ENCODE peak calls at places on chromosomes 6 and 20, in eight cellular contexts. One of them, this sample, is unnamed.

GRCh38 chr20:53708129-53708968 is 114.7 kb upstream of the ZNF217 start:
- DNase-seq in IMR-90: peak; percentile 85
- DNase-seq in ovary: no peak
- DNase-seq in body of pancreas: no peak
- DNase-seq in tibial nerve: no peak
- DNase-seq in esophagus muscularis mucosa: no peak
- DNase-seq in HepG2: no peak
- DNase-seq in A549: no peak
- DNase-seq in this sample: no peak

GRCh38 chr6:137493218-137494038 is 766 bp downstream of the OLIG3 start:
- DNase-seq in esophagus muscularis mucosa: peak; percentile 90
- DNase-seq in IMR-90: no peak
- DNase-seq in A549: no peak
- DNase-seq in body of pancreas: peak; percentile 62
- DNase-seq in HepG2: no peak
- DNase-seq in ovary: no peak
- DNase-seq in tibial nerve: no peak
- DNase-seq in this sample: no peak

GRCh38 chr6:158799051-158799792 is 19.9 kb downstream of the EZR start:
- DNase-seq in esophagus muscularis mucosa: no peak
- DNase-seq in tibial nerve: no peak
- DNase-seq in A549: no peak
- DNase-seq in ovary: peak; percentile 53
- DNase-seq in body of pancreas: peak; percentile 90
- DNase-seq in IMR-90: peak; percentile 46
- DNase-seq in HepG2: peak; percentile 72
- DNase-seq in this sample: no peak

GRCh38 chr6:135271626-135272025 is 90.5 kb downstream of the MYB start:
- DNase-seq in tibial nerve: no peak
- DNase-seq in body of pancreas: no peak
- DNase-seq in HepG2: no peak
- DNase-seq in ovary: no peak
- DNase-seq in IMR-90: no peak
- DNase-seq in A549: no peak
- DNase-seq in esophagus muscularis mucosa: no peak
- DNase-seq in this sample: no peak

GRCh38 chr20:36629719-36630340 is 16.2 kb downstream of the SLA2 start:
- DNase-seq in HepG2: no peak
- DNase-seq in body of pancreas: no peak
- DNase-seq in tibial nerve: no peak
- DNase-seq in esophagus muscularis mucosa: no peak
- DNase-seq in ovary: no peak
- DNase-seq in IMR-90: no peak
- DNase-seq in A549: no peak
- DNase-seq in this sample: peak; percentile 50

GRCh38 chr6:54875539-54875938 is 29.0 kb downstream of the FAM83B start:
- DNase-seq in esophagus muscularis mucosa: no peak
- DNase-seq in IMR-90: no peak
- DNase-seq in tibial nerve: no peak
- DNase-seq in ovary: no peak
- DNase-seq in HepG2: no peak
- DNase-seq in body of pancreas: no peak
- DNase-seq in A549: no peak
- DNase-seq in this sample: no peak

GRCh38 chr6:108897371-108897770 is 49.1 kb downstream of the ARMC2 start:
- DNase-seq in HepG2: no peak
- DNase-seq in A549: no peak
- DNase-seq in IMR-90: peak; percentile 28
- DNase-seq in body of pancreas: peak; percentile 69
- DNase-seq in tibial nerve: no peak
- DNase-seq in ovary: no peak
- DNase-seq in esophagus muscularis mucosa: no peak
- DNase-seq in this sample: no peak

GRCh38 chr6:152598421-152598820 is 38.7 kb downstream of the SYNE1 start:
- DNase-seq in HepG2: no peak
- DNase-seq in esophagus muscularis mucosa: no peak
- DNase-seq in tibial nerve: no peak
- DNase-seq in IMR-90: peak; percentile 13
- DNase-seq in A549: no peak
- DNase-seq in body of pancreas: no peak
- DNase-seq in ovary: no peak
- DNase-seq in this sample: no peak

GRCh38 chr20:21396921-21397340 is 395 bp downstream of the NKX2-4 start:
- DNase-seq in ovary: no peak
- DNase-seq in esophagus muscularis mucosa: no peak
- DNase-seq in IMR-90: no peak
- DNase-seq in body of pancreas: peak; percentile 22
- DNase-seq in HepG2: no peak
- DNase-seq in A549: no peak
- DNase-seq in tibial nerve: no peak
- DNase-seq in this sample: no peak

GRCh38 chr6:114108119-114109002 is 137.4 kb upstream of the HDAC2 start:
- DNase-seq in ovary: peak; percentile 45
- DNase-seq in A549: peak; percentile 25
- DNase-seq in IMR-90: peak; percentile 68
- DNase-seq in esophagus muscularis mucosa: no peak
- DNase-seq in body of pancreas: peak; percentile 80
- DNase-seq in HepG2: peak; percentile 63
- DNase-seq in tibial nerve: peak; percentile 45
- DNase-seq in this sample: no peak

GRCh38 chr6:63926258-63926657 is 290.7 kb downstream of the PHF3 start:
- DNase-seq in tibial nerve: no peak
- DNase-seq in HepG2: no peak
- DNase-seq in body of pancreas: no peak
- DNase-seq in esophagus muscularis mucosa: no peak
- DNase-seq in A549: no peak
- DNase-seq in ovary: no peak
- DNase-seq in IMR-90: no peak
- DNase-seq in this sample: no peak

GRCh38 chr6:62474793-62475192 is 188.8 kb upstream of the KHDRBS2 start:
- DNase-seq in tibial nerve: no peak
- DNase-seq in body of pancreas: no peak
- DNase-seq in A549: no peak
- DNase-seq in IMR-90: no peak
- DNase-seq in esophagus muscularis mucosa: no peak
- DNase-seq in HepG2: no peak
- DNase-seq in ovary: no peak
- DNase-seq in this sample: no peak

GRCh38 chr6:113495521-113495920 is 361.6 kb upstream of the MARCKS start:
- DNase-seq in body of pancreas: no peak
- DNase-seq in IMR-90: peak; percentile 87
- DNase-seq in ovary: no peak
- DNase-seq in A549: no peak
- DNase-seq in tibial nerve: no peak
- DNase-seq in HepG2: no peak
- DNase-seq in esophagus muscularis mucosa: no peak
- DNase-seq in this sample: no peak

GRCh38 chr6:169904051-169904922 is 152.9 kb downstream of the ERMARD start:
- DNase-seq in HepG2: no peak
- DNase-seq in tibial nerve: no peak
- DNase-seq in A549: no peak
- DNase-seq in esophagus muscularis mucosa: no peak
- DNase-seq in ovary: no peak
- DNase-seq in IMR-90: no peak
- DNase-seq in body of pancreas: no peak
- DNase-seq in this sample: peak; percentile 45

GRCh38 chr6:20711518-20711917 is 177.3 kb downstream of the CDKAL1 start:
- DNase-seq in body of pancreas: no peak
- DNase-seq in tibial nerve: no peak
- DNase-seq in ovary: no peak
- DNase-seq in A549: no peak
- DNase-seq in HepG2: no peak
- DNase-seq in esophagus muscularis mucosa: no peak
- DNase-seq in IMR-90: peak; percentile 40
- DNase-seq in this sample: no peak

GRCh38 chr6:14734416-14735340 is 511.2 kb upstream of the JARID2 start:
- DNase-seq in IMR-90: peak; percentile 93
- DNase-seq in esophagus muscularis mucosa: no peak
- DNase-seq in A549: no peak
- DNase-seq in HepG2: no peak
- DNase-seq in ovary: no peak
- DNase-seq in tibial nerve: no peak
- DNase-seq in body of pancreas: no peak
- DNase-seq in this sample: no peak
- TF ChIP-seq POLR2A in IMR-90: peak; percentile 21
- TF ChIP-seq POLR2A in esophagus muscularis mucosa: no peak
- TF ChIP-seq POLR2A in A549: no peak
- TF ChIP-seq POLR2A in HepG2: no peak
- TF ChIP-seq POLR2A in ovary: no peak
- TF ChIP-seq POLR2A in tibial nerve: no peak
- TF ChIP-seq POLR2A in body of pancreas: no peak
- TF ChIP-seq POLR2A in this sample: no peak

DNA sequence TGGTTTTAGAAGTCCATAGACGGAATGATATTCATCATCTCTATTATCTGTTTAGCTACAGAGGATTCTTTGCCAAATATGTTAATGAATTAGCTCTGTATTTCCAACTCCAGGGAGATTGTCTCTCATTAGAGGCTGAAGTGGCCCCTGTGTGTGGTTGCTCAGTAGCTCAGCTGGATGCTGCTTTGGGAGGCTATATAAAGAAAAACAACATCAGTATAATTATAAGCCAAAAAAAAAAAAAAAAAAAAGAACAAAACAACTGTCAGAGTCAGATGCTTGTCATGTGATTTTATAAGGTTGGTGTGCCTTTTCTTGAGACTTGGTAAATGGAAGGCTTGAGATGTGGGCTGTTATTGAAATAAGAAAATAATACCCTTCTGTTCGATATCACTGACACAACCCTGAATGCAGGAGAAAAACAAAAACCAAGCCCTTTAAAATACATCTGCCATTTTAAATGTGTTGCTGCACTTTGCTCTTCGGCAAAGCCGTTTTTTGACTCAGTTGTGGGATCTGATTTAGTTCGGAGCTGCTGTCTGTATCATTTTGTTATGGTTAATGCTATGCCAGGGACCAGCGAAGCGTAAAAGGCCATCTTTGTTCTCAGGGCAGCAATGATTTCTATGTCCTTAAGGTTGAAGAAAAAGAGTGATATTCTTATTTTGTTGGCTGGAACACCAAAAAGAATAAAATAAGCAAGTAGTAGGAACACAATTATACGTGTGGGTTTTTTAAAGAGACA is 422.6 kb downstream of the QKI start:
- DNase-seq in HepG2: no peak
- DNase-seq in IMR-90: no peak
- DNase-seq in A549: no peak
- DNase-seq in tibial nerve: no peak
- DNase-seq in ovary: no peak
- DNase-seq in body of pancreas: no peak
- DNase-seq in esophagus muscularis mucosa: no peak
- DNase-seq in this sample: no peak
- H3K27ac ChIP-seq in HepG2: no peak overlapping the region
- H3K27ac ChIP-seq in IMR-90: no peak overlapping the region
- H3K27ac ChIP-seq in A549: no peak overlapping the region
- H3K27ac ChIP-seq in tibial nerve: peak overlapping the region; percentile 78
- H3K27ac ChIP-seq in ovary: no peak overlapping the region
- H3K27ac ChIP-seq in body of pancreas: no peak overlapping the region
- H3K27ac ChIP-seq in esophagus muscularis mucosa: no peak overlapping the region
- H3K27ac ChIP-seq in this sample: no peak overlapping the region

GRCh38 chr6:45420083-45420908 is 42.6 kb upstream of the SUPT3H start:
- DNase-seq in HepG2: no peak
- DNase-seq in IMR-90: peak; percentile 64
- DNase-seq in tibial nerve: no peak
- DNase-seq in body of pancreas: no peak
- DNase-seq in A549: no peak
- DNase-seq in esophagus muscularis mucosa: no peak
- DNase-seq in ovary: peak; percentile 36
- DNase-seq in this sample: peak; percentile 53

GRCh38 chr6:45421700-45422540 is 44.2 kb upstream of the SUPT3H start:
- DNase-seq in esophagus muscularis mucosa: no peak
- DNase-seq in IMR-90: peak; percentile 67
- DNase-seq in HepG2: peak; percentile 16
- DNase-seq in A549: peak; percentile 11
- DNase-seq in body of pancreas: peak; percentile 56
- DNase-seq in ovary: peak; percentile 73
- DNase-seq in tibial nerve: peak; percentile 58
- DNase-seq in this sample: peak; percentile 67

GRCh38 chr6:45420909-45421699 is 43.4 kb upstream of the SUPT3H start:
- DNase-seq in body of pancreas: no peak
- DNase-seq in IMR-90: no peak
- DNase-seq in A549: peak; percentile 13
- DNase-seq in tibial nerve: no peak
- DNase-seq in ovary: no peak
- DNase-seq in HepG2: no peak
- DNase-seq in esophagus muscularis mucosa: no peak
- DNase-seq in this sample: no peak

GRCh38 chr6:45417461-45417860 is 39.7 kb upstream of the SUPT3H start:
- DNase-seq in ovary: no peak
- DNase-seq in esophagus muscularis mucosa: no peak
- DNase-seq in IMR-90: no peak
- DNase-seq in tibial nerve: no peak
- DNase-seq in A549: no peak
- DNase-seq in body of pancreas: no peak
- DNase-seq in HepG2: no peak
- DNase-seq in this sample: no peak

DNA sequence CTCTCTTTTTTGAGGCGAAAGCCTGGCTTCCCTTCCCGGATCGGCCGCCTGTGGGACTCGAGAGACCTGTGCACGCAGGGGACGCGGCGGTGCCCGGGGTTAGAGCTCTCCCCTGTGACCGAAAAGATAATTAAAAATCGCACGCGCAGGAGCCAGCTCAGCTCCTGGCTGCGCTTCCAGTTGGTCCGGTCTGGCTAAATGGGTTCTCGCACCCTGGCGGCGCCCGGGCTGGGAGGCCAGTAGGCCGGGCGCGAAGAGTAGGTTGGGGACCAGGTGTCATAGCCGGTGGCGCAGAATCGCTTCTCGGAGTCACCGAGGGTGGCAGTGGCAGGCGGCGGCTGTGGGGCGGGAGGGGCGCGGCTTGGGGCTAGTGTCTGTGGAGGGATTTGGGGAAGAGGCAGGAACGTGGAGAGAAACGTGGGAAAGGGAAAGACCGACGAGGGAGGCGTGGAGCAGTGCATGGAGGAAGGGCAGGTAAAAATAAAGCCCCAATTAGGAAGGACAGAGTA is 41.9 kb upstream of the SUPT3H start:
- DNase-seq in tibial nerve: peak; percentile 32
- DNase-seq in HepG2: peak; percentile 42
- DNase-seq in esophagus muscularis mucosa: no peak
- DNase-seq in body of pancreas: peak; percentile 55
- DNase-seq in IMR-90: no peak
- DNase-seq in A549: peak; percentile 9
- DNase-seq in ovary: peak; percentile 60
- DNase-seq in this sample: peak; percentile 78
- TF ChIP-seq POLR2A in tibial nerve: no peak
- TF ChIP-seq POLR2A in HepG2: no peak
- TF ChIP-seq POLR2A in esophagus muscularis mucosa: no peak
- TF ChIP-seq POLR2A in body of pancreas: no peak
- TF ChIP-seq POLR2A in IMR-90: no peak
- TF ChIP-seq POLR2A in A549: no peak
- TF ChIP-seq POLR2A in ovary: no peak
- TF ChIP-seq POLR2A in this sample: no peak

DNA sequence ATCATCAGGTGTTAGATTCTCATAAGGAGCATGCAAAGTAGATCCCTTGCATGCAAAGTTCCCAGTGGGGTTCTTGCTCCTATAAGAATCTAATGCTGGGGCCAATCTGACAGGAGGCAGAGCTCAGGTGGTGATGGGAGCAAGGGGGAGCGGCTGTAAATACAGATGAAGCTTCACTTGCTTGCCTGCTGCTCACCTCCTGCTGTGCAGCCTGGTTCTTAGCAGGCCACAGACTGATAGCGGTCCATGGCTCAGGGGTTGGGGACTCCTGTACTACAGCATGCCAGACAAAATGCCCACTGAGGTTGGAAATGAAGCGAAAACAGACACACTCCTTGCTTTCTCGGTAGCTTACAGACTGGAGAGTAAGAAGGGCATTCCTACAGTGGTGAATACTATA is 386.8 kb downstream of the PLCB1 start:
- DNase-seq in esophagus muscularis mucosa: no peak
- DNase-seq in body of pancreas: no peak
- DNase-seq in A549: no peak
- DNase-seq in HepG2: no peak
- DNase-seq in IMR-90: no peak
- DNase-seq in ovary: no peak
- DNase-seq in tibial nerve: no peak
- DNase-seq in this sample: no peak
- H3K27ac ChIP-seq in esophagus muscularis mucosa: no peak overlapping the region
- H3K27ac ChIP-seq in body of pancreas: no peak overlapping the region
- H3K27ac ChIP-seq in A549: no peak overlapping the region
- H3K27ac ChIP-seq in HepG2: no peak overlapping the region
- H3K27ac ChIP-seq in IMR-90: no peak overlapping the region
- H3K27ac ChIP-seq in ovary: no peak overlapping the region
- H3K27ac ChIP-seq in tibial nerve: no peak overlapping the region
- H3K27ac ChIP-seq in this sample: no peak overlapping the region

This sample was measured in upper lobe of left lung.